ENCODE peak calls at places on chromosomes 12 and 14, in nine cellular contexts. K is A549, A is uterus, Z is vagina, F is HCT116, Q is gastrocnemius medialis, G is IMR-90, X is prostate gland, E is body of pancreas. O is an unnamed sample. For H3K9me3 and H3K4me1, the result is how much of the 10 kb centered on the place peaks cover.

GRCh38 chr14:92482621-92483319 is 30.8 kb upstream of the RIN3 start:
- DNase-seq in X (no peak), A (no peak), K (no peak), E (no peak), G (no peak), Q (no peak), Z (no peak), F (no peak), O (no peak)

GRCh38 chr14:88225721-88226120 is 97.3 kb downstream of the KCNK10 start:
- DNase-seq in G (no peak), F (no peak), X (no peak), K (no peak), A (no peak), E (no peak), Q (no peak), Z (no peak), O (no peak)

GRCh38 chr14:61934385-61934784 is 172.2 kb downstream of the SNAPC1 start:
- DNase-seq in Z (no peak), F (no peak), E (no peak), Q (no peak), X (no peak), G (peak), A (no peak), K (no peak), O (no peak)

GRCh38 chr12:103783744-103784664 is 57.0 kb downstream of the NT5DC3 start:
- DNase-seq in G (no peak), E (peak), K (no peak), Q (peak), A (no peak), X (no peak), Z (no peak), F (no peak), O (peak)

GRCh38 chr12:117821480-117822175 is 147.2 kb downstream of the KSR2 start:
- DNase-seq in E (no peak), X (peak), Q (no peak), Z (no peak), A (no peak), G (no peak), F (no peak), K (no peak), O (no peak)

GRCh38 chr12:75913502-75914110 is 118.0 kb downstream of the PHLDA1 start:
- DNase-seq in F (no peak), G (no peak), Q (no peak), Z (no peak), K (no peak), E (peak), A (no peak), X (no peak), O (no peak)

GRCh38 chr12:2826721-2827515 is 7.9 kb downstream of the NRIP2 start:
- DNase-seq in F (no peak), A (no peak), Q (no peak), K (no peak), G (no peak), X (no peak), E (no peak), Z (no peak), O (no peak)

GRCh38 chr14:32129124-32129523 is 52.0 kb downstream of the ARHGAP5 start:
- DNase-seq in Q (no peak), F (no peak), K (peak), Z (no peak), A (no peak), G (peak), E (no peak), X (no peak), O (no peak)

GRCh38 chr14:91997492-91997891 is 42.4 kb downstream of the TRIP11 start:
- DNase-seq in Q (no peak), F (no peak), A (no peak), K (no peak), X (no peak), E (no peak), G (peak), Z (no peak), O (no peak)

GRCh38 chr12:54147606-54148005 is 41.2 kb downstream of the SMUG1 start:
- DNase-seq in G (no peak), E (no peak), F (no peak), X (no peak), A (no peak), Z (no peak), K (no peak), Q (no peak), O (no peak)

GRCh38 chr14:50037837-50038236 is 78.5 kb downstream of the VCPKMT start:
- DNase-seq in K (no peak), X (no peak), Z (no peak), F (no peak), G (no peak), E (peak), Q (no peak), A (peak), O (no peak)

GRCh38 chr12:47939009-47939601 is 24.3 kb upstream of the TMEM106C start:
- DNase-seq in E (no peak), Z (no peak), G (no peak), X (no peak), A (no peak), Q (no peak), K (no peak), F (no peak), O (peak)

GRCh38 chr14:21525571-21525970 is 575 bp downstream of the SALL2 start:
- DNase-seq in Q (no peak), X (no peak), Z (no peak), G (peak), F (no peak), E (peak), K (no peak), A (peak), O (no peak)

GRCh38 chr12:106170285-106170684 is 31.5 kb upstream of the NUAK1 start:
- DNase-seq in K (peak), F (no peak), Z (no peak), G (peak), Q (peak), E (no peak), X (no peak), A (no peak), O (no peak)

GRCh38 chr14:80055912-80056801 is 155.1 kb downstream of the DIO2 start:
- DNase-seq in Z (no peak), Q (peak), G (peak), E (peak), F (no peak), X (peak), K (peak), A (no peak), O (no peak)

GRCh38 chr14:93114068-93114710 is 1.5 kb downstream of the ITPK1 start:
- DNase-seq in X (no peak), E (no peak), A (no peak), Q (no peak), F (no peak), G (no peak), K (no peak), Z (no peak), O (no peak)

GRCh38 chr14:104714681-104715080 is 9.3 kb upstream of the ADSS1 start:
- DNase-seq in F (no peak), Z (no peak), K (no peak), G (no peak), X (no peak), E (no peak), Q (no peak), A (no peak), O (no peak)

GRCh38 chr12:60819794-60820193 is 1224.0 kb downstream of the SLC16A7 start:
- DNase-seq in K (no peak), E (no peak), Q (no peak), F (no peak), A (no peak), X (no peak), G (no peak), Z (no peak), O (no peak)

GRCh38 chr14:97380539-97380941 is 583.4 kb downstream of the VRK1 start:
- DNase-seq in G (no peak), X (no peak), E (no peak), Z (no peak), F (peak), A (no peak), K (peak), Q (no peak), O (no peak)

GRCh38 chr14:100982356-100982755 is 78.8 kb upstream of the RTL1 start:
- DNase-seq in X (no peak), E (no peak), F (no peak), Q (no peak), K (peak), G (no peak), Z (no peak), A (no peak), O (no peak)

GRCh38 chr12:49014547-49014946 is 4.0 kb downstream of the PRKAG1 start:
- DNase-seq in K (peak), X (no peak), F (no peak), G (peak), Z (no peak), A (no peak), Q (peak), E (no peak), O (no peak)

GRCh38 chr12:52213541-52214420 is 19.3 kb upstream of the KRT7 start:
- DNase-seq in Q (peak), F (peak), G (peak), Z (no peak), K (peak), X (peak), A (no peak), E (peak), O (peak)

GRCh38 chr12:124804011-124804621 is 59.5 kb downstream of the SCARB1 start:
- DNase-seq in Q (peak), F (peak), K (peak), G (peak), E (peak), A (no peak), X (peak), Z (no peak), O (peak)

GRCh38 chr12:51755251-51755650 is 93.3 kb downstream of the FIGNL2 start:
- DNase-seq in G (no peak), E (no peak), K (no peak), X (no peak), Q (no peak), A (no peak), Z (no peak), F (no peak), O (no peak)

GRCh38 chr12:118377005-118377890 is 893 bp downstream of the SUDS3 start:
- DNase-seq in Z (no peak), E (no peak), Q (no peak), F (no peak), K (no peak), X (no peak), A (no peak), G (no peak), O (no peak)

GRCh38 chr12:108768591-108769500 is 37.5 kb upstream of the CORO1C start:
- DNase-seq in K (peak), G (no peak), Z (no peak), A (no peak), Q (no peak), X (no peak), F (peak), E (peak), O (peak)

GRCh38 chr12:45122776-45123380 is 72.0 kb upstream of the DBX2 start:
- DNase-seq in F (peak), K (peak), E (no peak), X (no peak), G (peak), A (no peak), Z (no peak), Q (no peak), O (no peak)

GRCh38 chr12:110913119-110914056 is 7.0 kb downstream of the MYL2 start:
- DNase-seq in Z (no peak), G (no peak), A (no peak), F (no peak), Q (no peak), X (no peak), E (no peak), K (no peak), O (no peak)

GRCh38 chr14:74946659-74947281 is 8.6 kb downstream of the PGF start:
- DNase-seq in K (peak), Q (no peak), A (no peak), F (no peak), Z (no peak), E (no peak), G (no peak), X (no peak), O (peak)

DNA sequence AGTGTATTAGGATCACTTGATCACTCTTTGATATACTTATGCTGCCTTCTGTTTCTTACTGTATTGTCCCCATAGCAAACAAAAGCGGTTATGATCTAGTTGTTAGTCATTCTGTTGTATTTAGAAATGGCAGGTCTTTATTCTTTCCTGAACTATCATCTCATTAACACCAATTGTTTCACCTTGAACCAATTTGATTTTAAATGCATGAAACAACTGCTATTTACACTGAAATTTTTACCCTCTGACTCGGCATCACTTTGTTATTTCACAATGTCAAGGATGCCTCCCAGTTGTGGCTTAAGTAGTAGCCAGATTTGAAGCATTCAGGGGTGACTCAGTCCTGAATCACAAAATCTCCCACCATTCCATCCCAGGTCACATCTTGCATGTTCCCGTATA is 303.5 kb downstream of the EGLN3 start:
- DNase-seq in E (peak), G (peak), F (no peak), Q (no peak), Z (no peak), A (no peak), X (no peak), K (peak), O (no peak)
- TF ChIP-seq POLR2A in E (no peak), G (no peak), F (no peak), Q (no peak), Z (no peak), A (no peak), X (no peak), K (no peak), O (no peak)

DNA sequence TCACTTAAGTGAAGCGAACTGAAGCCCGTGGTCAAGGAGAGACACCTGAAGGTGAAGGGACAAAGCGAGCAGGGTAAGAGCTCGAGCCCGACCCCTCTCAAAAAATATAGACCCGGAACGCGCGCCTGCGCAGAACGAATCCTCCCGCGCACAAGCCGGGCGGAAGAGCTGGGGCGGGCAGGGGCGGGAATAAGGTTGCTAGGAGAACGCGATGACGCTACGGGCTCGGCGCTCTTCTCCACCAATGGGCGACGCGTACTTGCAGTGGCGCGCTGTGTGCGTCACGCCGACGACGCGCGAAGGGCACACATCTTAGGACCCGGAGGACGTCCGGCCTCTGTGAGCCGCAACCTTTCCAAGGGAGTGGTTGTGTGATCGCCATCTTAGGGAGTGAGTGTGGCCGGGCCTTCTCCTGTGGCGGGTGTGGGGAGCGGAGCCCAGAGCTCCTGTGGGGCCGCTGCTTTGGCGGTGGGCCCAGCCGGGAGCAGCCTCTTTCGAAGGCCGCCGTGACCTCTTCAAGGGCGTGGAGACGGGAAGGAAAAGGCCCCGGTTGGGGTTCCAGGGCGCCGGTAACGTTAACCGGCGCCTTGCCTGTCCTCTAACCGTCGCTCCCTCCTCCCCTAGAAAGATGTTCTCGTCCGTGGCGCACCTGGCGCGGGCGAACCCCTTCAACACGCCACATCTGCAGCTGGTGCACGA is at the start of gene SLC25A3:
- DNase-seq in K (peak), A (peak), X (peak), F (peak), E (peak), Z (peak), G (peak), Q (peak), O (peak)
- H3K9me3 ChIP-seq in K (under half), A (under half), X (under half), F (under half), E (under half), Z (under half), G (under half), Q (under half), O (under half)

GRCh38 chr14:27384124-27384523 is 786.3 kb upstream of the NOVA1 start:
- DNase-seq in G (no peak), F (no peak), E (no peak), Q (no peak), A (no peak), X (no peak), K (no peak), Z (no peak), O (no peak)
- H3K4me1 ChIP-seq in G (under half), F (under half), E (under half), Q (under half), A (under half), X (under half), K (under half), Z (under half), O (under half)

GRCh38 chr14:59190372-59190771 is 1.9 kb downstream of the DAAM1 start:
- DNase-seq in A (peak), K (peak), Z (no peak), Q (no peak), F (no peak), G (no peak), E (peak), X (no peak), O (no peak)

GRCh38 chr14:59187802-59188460 is 536 bp upstream of the DAAM1 start:
- DNase-seq in F (no peak), Z (no peak), E (peak), K (peak), X (peak), G (no peak), A (peak), Q (peak), O (peak)

GRCh38 chr14:59189281-59189821 is 884 bp downstream of the DAAM1 start:
- DNase-seq in Q (no peak), Z (no peak), E (peak), A (peak), G (peak), X (peak), K (peak), F (no peak), O (no peak)

GRCh38 chr14:59189822-59190368 is 1.4 kb downstream of the DAAM1 start:
- DNase-seq in X (peak), K (peak), F (peak), Z (no peak), A (peak), Q (peak), G (peak), E (peak), O (peak)

DNA sequence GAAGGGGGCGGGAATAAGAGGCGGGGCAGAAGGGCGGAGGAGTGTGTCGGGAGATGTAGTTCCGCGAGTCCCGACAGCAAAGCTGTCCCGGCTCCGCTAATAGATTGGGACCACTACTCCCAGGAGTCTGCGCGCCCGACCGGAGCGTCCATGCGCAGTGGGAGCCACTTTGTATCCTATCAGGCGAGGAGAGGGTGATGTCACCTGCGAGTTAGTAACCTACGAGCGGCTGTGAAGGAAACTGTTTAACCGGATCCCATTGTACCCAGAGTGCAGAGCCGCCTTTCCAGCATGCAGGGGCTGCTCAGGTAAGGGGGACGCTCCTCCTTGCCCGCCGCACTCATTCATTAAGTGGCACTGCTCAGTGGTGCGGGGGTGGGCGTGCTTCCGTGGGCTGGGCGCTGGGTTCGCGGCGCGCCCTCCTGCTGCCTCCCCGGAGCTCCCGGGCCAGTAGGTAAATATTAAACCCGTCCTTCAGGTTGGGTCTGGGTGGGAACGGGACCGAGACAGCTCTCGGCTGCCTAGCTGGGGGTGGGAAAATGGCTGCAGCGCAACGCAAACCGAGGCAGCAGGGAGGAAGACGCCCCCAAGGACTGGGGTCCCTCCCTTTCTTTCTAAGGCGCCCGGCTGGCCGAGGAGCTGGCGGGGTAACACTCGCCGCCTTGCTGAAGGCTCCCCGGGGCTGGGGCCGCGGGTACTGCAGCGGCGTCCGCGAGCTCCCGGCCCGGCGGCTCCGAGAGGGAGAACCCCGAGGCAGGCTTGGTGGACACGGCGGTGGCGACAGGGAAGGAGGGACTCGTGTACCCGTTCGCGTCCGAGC is at the start of gene DAAM1:
- DNase-seq in Q (peak), E (peak), A (peak), K (peak), G (peak), X (peak), F (peak), Z (peak), O (peak)
- TF ChIP-seq POLR2A in Q (peak), E (peak), A (peak), K (peak), G (peak), X (peak), F (peak), Z (peak), O (peak)

GRCh38 chr12:50142993-50143392 is 24.2 kb downstream of the CERS5 start:
- DNase-seq in K (no peak), F (no peak), X (no peak), G (no peak), E (no peak), Z (no peak), A (no peak), Q (no peak), O (no peak)
- H3K9me3 ChIP-seq in K (under half), F (under half), X (under half), G (under half), E (under half), Z (under half), A (under half), Q (under half), O (under half)

O was measured in sigmoid colon.